ENCODE peak calls at places on chromosomes 16 and 17, in nine cellular contexts. T is lung; J is mammary epithelial cell; H is CD4-positive, CD25-positive, alpha-beta regulatory T cell; A is K562; E is aorta; K is stomach; Z is tibial nerve; U is neural progenitor cell. O is an unnamed sample.

GRCh38 chr17:16439303-16439791 is 24.0 kb downstream of the TRPV2 start:
- DNase-seq in K (no peak), J (no peak), Z (no peak), H (peak), T (no peak), U (no peak), E (no peak), A (no peak), O (no peak)

GRCh38 chr16:48003226-48003907 is 152.4 kb downstream of the ABCC12 start:
- DNase-seq in U (peak), E (no peak), K (no peak), J (peak), H (no peak), T (no peak), Z (no peak), A (no peak), O (no peak)

GRCh38 chr16:28876973-28877641 is 1.2 kb upstream of the ATP2A1 start:
- DNase-seq in Z (no peak), J (no peak), U (peak), K (no peak), T (no peak), A (no peak), E (no peak), H (no peak), O (no peak)

GRCh38 chr17:80219013-80219776 is 938 bp downstream of the SGSH start:
- DNase-seq in U (no peak), T (peak), K (peak), A (peak), E (peak), Z (peak), J (peak), H (peak), O (peak)

GRCh38 chr17:83065660-83066542 is 13.5 kb upstream of the METRNL start:
- DNase-seq in E (peak), U (no peak), Z (peak), H (no peak), K (peak), J (no peak), A (no peak), T (no peak), O (no peak)

GRCh38 chr17:4317648-4318047 is 48.8 kb downstream of the UBE2G1 start:
- DNase-seq in H (no peak), K (no peak), A (no peak), T (no peak), Z (no peak), J (no peak), U (no peak), E (no peak), O (no peak)

GRCh38 chr17:76530489-76530814 is 7.1 kb downstream of the CYGB start:
- DNase-seq in T (no peak), H (no peak), Z (no peak), U (no peak), J (peak), A (no peak), E (no peak), K (no peak), O (no peak)

GRCh38 chr16:74837056-74837455 is 62.4 kb upstream of the FA2H start:
- DNase-seq in K (no peak), T (no peak), Z (no peak), A (no peak), H (no peak), E (no peak), J (peak), U (no peak), O (no peak)

GRCh38 chr17:68310141-68310540 is 18.8 kb downstream of the ARSG start:
- DNase-seq in E (no peak), J (no peak), U (no peak), H (peak), A (no peak), T (no peak), K (no peak), Z (no peak), O (no peak)

GRCh38 chr17:45231481-45232116 is 9.9 kb downstream of the FMNL1 start:
- DNase-seq in K (peak), J (no peak), T (no peak), U (peak), H (peak), Z (no peak), E (no peak), A (no peak), O (no peak)
- H3K27ac ChIP-seq in K (peak), J (no peak), T (no peak), U (no peak), H (peak), Z (no peak), E (no peak), A (no peak), O (peak)

GRCh38 chr16:21033707-21034106 is 116.9 kb downstream of the DNAH3 start:
- DNase-seq in E (no peak), U (no peak), K (no peak), T (no peak), A (no peak), H (no peak), J (no peak), Z (no peak), O (no peak)

GRCh38 chr16:21038197-21038596 is 112.4 kb downstream of the DNAH3 start:
- DNase-seq in H (no peak), T (no peak), K (no peak), E (no peak), J (no peak), A (no peak), Z (no peak), U (no peak), O (no peak)

GRCh38 chr16:21037168-21037567 is 113.5 kb downstream of the DNAH3 start:
- DNase-seq in Z (no peak), T (no peak), A (no peak), J (no peak), K (no peak), H (no peak), U (no peak), E (no peak), O (no peak)

GRCh38 chr16:21036471-21036870 is 114.2 kb downstream of the DNAH3 start:
- DNase-seq in K (no peak), H (no peak), T (no peak), J (no peak), U (no peak), E (no peak), A (no peak), Z (no peak), O (no peak)

DNA sequence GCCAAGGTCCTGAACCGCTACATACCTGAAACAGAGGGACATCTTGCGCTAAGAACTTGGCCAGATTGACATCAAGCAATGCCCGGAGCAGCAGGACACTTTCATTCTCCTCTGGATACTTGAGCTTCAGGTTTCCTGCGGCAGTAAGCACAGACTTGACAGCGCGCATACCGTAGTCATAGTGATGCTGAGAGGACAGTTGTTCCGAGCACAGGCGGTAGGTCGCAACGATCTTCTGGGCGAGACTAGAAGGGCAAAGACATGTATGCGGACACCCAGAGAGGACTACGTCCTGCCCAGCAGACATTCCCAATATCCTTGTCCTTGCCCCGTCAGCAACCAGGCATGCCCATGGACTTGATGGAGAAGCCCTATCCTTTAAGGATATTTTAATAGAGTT is 112.9 kb downstream of the DNAH3 start:
- DNase-seq in U (no peak), Z (no peak), E (no peak), A (no peak), H (no peak), J (no peak), T (no peak), K (no peak), O (no peak)
- H3K4me3 ChIP-seq in U (no peak), Z (no peak), E (no peak), A (no peak), H (no peak), J (no peak), T (no peak), K (no peak), O (no peak)

GRCh38 chr17:47819475-47819874 is 2.1 kb downstream of the OSBPL7 start:
- DNase-seq in K (no peak), H (no peak), Z (no peak), T (no peak), E (no peak), U (no peak), J (no peak), A (no peak), O (no peak)

GRCh38 chr17:47820023-47820789 is 1.4 kb downstream of the OSBPL7 start:
- DNase-seq in T (peak), E (no peak), A (peak), K (peak), Z (no peak), J (no peak), U (no peak), H (no peak), O (no peak)

GRCh38 chr17:47821424-47822379 is at the start of gene OSBPL7:
- DNase-seq in K (peak), J (peak), A (peak), Z (no peak), H (peak), T (peak), E (peak), U (peak), O (peak)

GRCh38 chr17:47822785-47823184 is 1.2 kb upstream of the OSBPL7 start:
- DNase-seq in T (no peak), J (no peak), E (no peak), A (no peak), U (no peak), K (no peak), H (no peak), Z (no peak), O (no peak)

GRCh38 chr17:47821031-47821423 is 567 bp downstream of the OSBPL7 start:
- DNase-seq in J (no peak), T (no peak), Z (no peak), K (no peak), H (no peak), E (no peak), U (no peak), A (no peak), O (no peak)
- H3K27ac ChIP-seq in J (no peak), T (peak), Z (no peak), K (peak), H (peak), E (no peak), U (no peak), A (peak), O (peak)

GRCh38 chr16:86497551-86498021 is 12.7 kb upstream of the FOXF1 start:
- DNase-seq in H (no peak), T (no peak), Z (no peak), A (no peak), E (no peak), K (no peak), U (peak), J (no peak), O (no peak)
- H3K4me3 ChIP-seq in H (no peak), T (peak), Z (no peak), A (no peak), E (no peak), K (peak), U (peak), J (no peak), O (no peak)

DNA sequence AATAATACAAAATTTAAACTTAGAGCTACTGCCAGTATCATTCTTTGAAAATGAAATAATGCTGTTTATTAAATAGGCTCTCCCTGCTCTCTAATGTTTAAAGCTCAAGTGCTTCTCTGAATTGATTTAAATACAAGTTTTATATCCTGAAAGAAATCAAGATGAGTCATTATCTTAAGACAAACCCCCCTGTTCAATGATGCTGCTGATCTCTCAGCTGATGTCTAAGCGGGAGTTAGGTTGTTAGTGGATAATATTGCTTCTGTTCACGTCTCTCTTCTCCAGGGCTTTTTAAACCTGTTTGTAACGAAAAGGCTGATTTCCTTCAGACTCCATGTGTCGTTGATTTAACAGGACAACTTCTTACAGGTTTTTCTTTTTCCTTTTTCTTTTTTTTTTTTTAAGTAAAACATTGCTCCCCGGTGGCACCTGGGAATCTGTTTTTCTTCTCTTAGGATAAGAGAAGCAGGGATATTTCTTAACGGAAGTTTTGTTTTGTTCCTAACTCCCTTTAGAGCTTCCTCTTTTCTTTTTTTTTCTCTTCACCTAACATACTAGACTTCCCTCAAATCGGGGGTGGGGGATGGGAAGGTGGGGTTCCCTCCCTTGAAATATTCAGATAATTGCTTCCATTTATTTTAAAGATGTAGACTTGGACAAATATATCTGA is 804 bp upstream of the LYRM9 start:
- DNase-seq in K (no peak), Z (no peak), H (no peak), T (no peak), A (peak), E (no peak), J (no peak), U (no peak), O (no peak)
- H3K27ac ChIP-seq in K (no peak), Z (peak), H (no peak), T (no peak), A (peak), E (no peak), J (no peak), U (no peak), O (no peak)

GRCh38 chr16:342455-343213 is 9.9 kb downstream of the AXIN1 start:
- DNase-seq in K (no peak), H (no peak), A (no peak), J (no peak), Z (no peak), U (peak), E (no peak), T (no peak), O (no peak)

GRCh38 chr16:340370-341091 is 12.0 kb downstream of the AXIN1 start:
- DNase-seq in U (peak), A (no peak), E (no peak), Z (no peak), T (no peak), K (no peak), H (no peak), J (no peak), O (no peak)

GRCh38 chr16:337437-337836 is 15.1 kb downstream of the AXIN1 start:
- DNase-seq in H (no peak), A (no peak), K (no peak), J (no peak), E (no peak), Z (no peak), T (no peak), U (no peak), O (no peak)

GRCh38 chr16:337975-338575 is 14.4 kb downstream of the AXIN1 start:
- DNase-seq in E (no peak), U (peak), K (no peak), Z (no peak), H (no peak), T (no peak), J (no peak), A (no peak), O (no peak)

GRCh38 chr16:339680-340079 is 12.8 kb downstream of the AXIN1 start:
- DNase-seq in J (no peak), T (no peak), Z (no peak), H (peak), K (no peak), U (no peak), E (no peak), A (no peak), O (no peak)
- H3K4me3 ChIP-seq in J (no peak), T (no peak), Z (no peak), H (peak), K (no peak), U (no peak), E (no peak), A (no peak), O (no peak)

DNA sequence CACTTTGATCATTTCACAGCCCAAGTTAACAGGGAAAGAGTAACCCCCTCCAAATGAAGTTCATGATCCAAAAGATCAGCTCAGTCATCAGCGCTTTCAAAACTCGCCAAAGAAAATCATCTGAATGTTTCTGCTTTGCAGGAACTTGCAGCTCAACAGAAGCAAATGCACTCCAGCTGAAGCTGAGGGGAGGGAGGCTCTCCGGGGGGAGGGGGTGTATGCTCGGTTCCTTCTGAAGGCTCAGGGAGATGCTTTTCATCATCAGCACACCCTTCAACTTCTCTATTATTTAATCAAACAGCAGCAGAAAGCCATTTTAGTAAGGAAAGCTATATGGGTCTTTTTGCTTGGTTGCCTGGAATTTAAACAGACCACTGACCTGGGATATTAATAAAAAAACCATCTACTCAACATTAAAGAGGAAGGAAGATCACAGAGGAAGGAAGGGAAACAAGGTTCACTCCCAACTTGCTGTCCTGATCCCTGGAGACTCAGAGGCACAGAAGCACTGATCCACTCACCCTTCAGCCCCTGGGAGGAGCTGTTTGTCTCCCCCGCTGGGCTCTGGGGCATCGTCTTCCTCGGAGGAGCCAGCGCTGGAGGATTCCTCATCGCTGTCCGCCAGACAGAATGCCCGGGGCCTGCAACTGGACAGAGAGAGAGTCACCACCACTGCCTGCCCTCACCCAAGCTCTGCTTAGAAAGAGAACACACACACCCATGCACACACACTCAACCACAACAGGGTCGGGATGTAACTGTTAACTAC is 24.6 kb upstream of the ERN1 start:
- DNase-seq in U (peak), H (no peak), Z (no peak), A (no peak), E (no peak), K (no peak), T (no peak), J (no peak), O (no peak)
- H3K27ac ChIP-seq in U (no peak), H (no peak), Z (no peak), A (no peak), E (no peak), K (peak), T (peak), J (no peak), O (no peak)

GRCh38 chr17:32110596-32110995 is 31.7 kb upstream of the RHOT1 start:
- DNase-seq in A (no peak), U (no peak), K (peak), E (no peak), Z (no peak), T (no peak), H (no peak), J (no peak), O (no peak)

GRCh38 chr17:32116937-32117336 is 25.4 kb upstream of the RHOT1 start:
- DNase-seq in U (no peak), J (no peak), T (no peak), E (no peak), K (no peak), H (no peak), A (no peak), Z (no peak), O (no peak)

GRCh38 chr17:32112416-32112815 is 29.9 kb upstream of the RHOT1 start:
- DNase-seq in E (no peak), J (no peak), K (no peak), Z (no peak), H (no peak), T (no peak), U (no peak), A (peak), O (no peak)

GRCh38 chr17:32114536-32114935 is 27.8 kb upstream of the RHOT1 start:
- DNase-seq in U (no peak), T (no peak), A (no peak), E (no peak), Z (no peak), J (no peak), K (no peak), H (no peak), O (no peak)

DNA sequence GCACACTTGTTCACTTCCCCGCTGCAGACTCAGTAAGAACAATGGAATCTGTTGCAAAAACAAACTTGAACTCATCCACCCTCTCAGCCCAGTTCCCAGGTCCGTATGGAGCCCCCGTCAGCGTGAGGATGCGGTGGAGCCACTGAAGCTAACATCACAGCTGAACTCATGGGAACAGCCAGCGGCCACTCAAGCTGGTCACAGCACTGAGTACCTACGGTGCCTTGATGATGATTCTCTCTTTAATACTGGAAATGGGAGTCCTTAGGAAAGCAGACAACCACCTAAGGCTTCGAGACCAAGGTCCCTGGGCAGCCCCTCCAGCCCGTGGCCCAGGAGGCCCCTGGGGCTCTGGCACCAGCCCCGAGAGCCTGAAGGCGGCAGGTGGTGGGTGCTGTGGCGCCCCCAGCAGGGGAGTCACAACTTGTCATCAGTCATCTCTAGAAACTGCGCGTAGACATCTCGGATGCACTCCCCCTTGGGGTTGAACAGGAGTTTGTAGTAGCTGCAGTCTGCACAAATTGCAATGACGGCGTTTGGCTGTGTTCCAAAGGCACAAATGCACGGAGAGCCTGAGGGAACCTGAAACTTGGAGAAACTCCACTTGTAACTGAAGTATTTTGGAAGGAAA is 31.0 kb upstream of the RHOT1 start:
- DNase-seq in E (peak), Z (peak), U (peak), K (peak), T (peak), J (no peak), H (peak), A (peak), O (no peak)
- H3K4me3 ChIP-seq in E (no peak), Z (no peak), U (no peak), K (no peak), T (no peak), J (no peak), H (no peak), A (no peak), O (no peak)

DNA sequence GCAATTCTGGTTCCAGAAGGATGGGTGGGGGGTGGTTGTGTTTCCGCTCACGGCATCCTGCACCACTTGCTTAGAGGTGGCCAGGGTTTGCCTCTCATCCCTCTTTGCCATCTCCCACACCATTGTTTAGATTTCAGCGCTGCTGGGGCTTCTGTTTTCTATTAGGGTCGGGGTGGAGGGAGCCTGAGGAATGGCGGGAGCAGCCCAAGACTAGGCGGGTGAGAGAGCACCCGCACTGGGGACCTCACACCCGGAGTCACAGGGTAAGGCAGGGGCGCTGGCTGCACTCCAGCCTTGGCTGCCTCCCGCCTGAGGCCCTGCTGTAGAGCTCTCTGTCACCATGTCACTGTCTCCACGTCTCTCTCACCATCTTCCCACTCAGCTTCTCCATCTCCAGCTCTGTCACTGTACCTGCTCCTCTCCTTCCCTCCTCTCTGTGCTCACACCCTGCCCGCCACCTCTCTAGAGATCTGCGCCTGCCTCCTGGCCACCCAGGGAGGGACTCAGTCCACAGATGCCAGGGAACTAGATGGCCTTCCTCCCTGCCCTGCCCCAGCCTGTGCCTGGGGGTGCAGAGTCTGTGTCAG is 32.8 kb upstream of the ABCC3 start:
- DNase-seq in Z (no peak), E (no peak), K (no peak), J (no peak), A (no peak), T (no peak), U (no peak), H (no peak), O (no peak)
- H3K27ac ChIP-seq in Z (no peak), E (no peak), K (no peak), J (no peak), A (no peak), T (no peak), U (no peak), H (no peak), O (no peak)